ENCODE peak calls at places on chromosomes 1 and 21, in eight cellular contexts. One of them, this sample, is unnamed.

GRCh38 chr1:81044708-81045107 is 756.0 kb upstream of the ADGRL2 start:
- DNase-seq in GM06990: no peak
- DNase-seq in NCI-H1092: no peak
- DNase-seq in fibroblast of pulmonary artery: peak; percentile 46
- DNase-seq in heart left ventricle: no peak
- DNase-seq in non-pigmented ciliary epithelial cell: no peak
- DNase-seq in effector memory CD8-positive, alpha-beta T cell: no peak
- DNase-seq in T-helper 1 cell: no peak
- DNase-seq in this sample: peak; percentile 55

GRCh38 chr1:190475394-190476250 is 2.0 kb downstream of the BRINP3 start:
- DNase-seq in GM06990: no peak
- DNase-seq in NCI-H1092: no peak
- DNase-seq in fibroblast of pulmonary artery: peak; percentile 28
- DNase-seq in heart left ventricle: no peak
- DNase-seq in non-pigmented ciliary epithelial cell: no peak
- DNase-seq in effector memory CD8-positive, alpha-beta T cell: no peak
- DNase-seq in T-helper 1 cell: no peak
- DNase-seq in this sample: peak; percentile 29

GRCh38 chr1:245677446-245678240 is 522.9 kb downstream of the KIF26B start:
- DNase-seq in GM06990: no peak
- DNase-seq in NCI-H1092: no peak
- DNase-seq in fibroblast of pulmonary artery: peak; percentile 18
- DNase-seq in heart left ventricle: no peak
- DNase-seq in non-pigmented ciliary epithelial cell: no peak
- DNase-seq in effector memory CD8-positive, alpha-beta T cell: no peak
- DNase-seq in T-helper 1 cell: no peak
- DNase-seq in this sample: peak; percentile 20

GRCh38 chr1:63665410-63665809 is 72.2 kb downstream of the PGM1 start:
- DNase-seq in GM06990: no peak
- DNase-seq in NCI-H1092: no peak
- DNase-seq in fibroblast of pulmonary artery: no peak
- DNase-seq in heart left ventricle: no peak
- DNase-seq in non-pigmented ciliary epithelial cell: no peak
- DNase-seq in effector memory CD8-positive, alpha-beta T cell: no peak
- DNase-seq in T-helper 1 cell: no peak
- DNase-seq in this sample: no peak

GRCh38 chr21:33668180-33668579 is 25.9 kb downstream of the ITSN1 start:
- DNase-seq in GM06990: no peak
- DNase-seq in NCI-H1092: no peak
- DNase-seq in fibroblast of pulmonary artery: no peak
- DNase-seq in heart left ventricle: no peak
- DNase-seq in non-pigmented ciliary epithelial cell: no peak
- DNase-seq in effector memory CD8-positive, alpha-beta T cell: no peak
- DNase-seq in T-helper 1 cell: no peak
- DNase-seq in this sample: peak; percentile 35

GRCh38 chr21:41095983-41096382 is 72.0 kb upstream of the BACE2 start:
- DNase-seq in GM06990: no peak
- DNase-seq in NCI-H1092: no peak
- DNase-seq in fibroblast of pulmonary artery: peak; percentile 4
- DNase-seq in heart left ventricle: no peak
- DNase-seq in non-pigmented ciliary epithelial cell: no peak
- DNase-seq in effector memory CD8-positive, alpha-beta T cell: no peak
- DNase-seq in T-helper 1 cell: no peak
- DNase-seq in this sample: no peak

GRCh38 chr1:174217787-174218574 is 58.7 kb downstream of the RABGAP1L start:
- DNase-seq in GM06990: peak; percentile 45
- DNase-seq in NCI-H1092: no peak
- DNase-seq in fibroblast of pulmonary artery: peak; percentile 62
- DNase-seq in heart left ventricle: no peak
- DNase-seq in non-pigmented ciliary epithelial cell: no peak
- DNase-seq in effector memory CD8-positive, alpha-beta T cell: no peak
- DNase-seq in T-helper 1 cell: no peak
- DNase-seq in this sample: peak; percentile 59

GRCh38 chr1:221696045-221696444 is 45.8 kb downstream of the DUSP10 start:
- DNase-seq in GM06990: no peak
- DNase-seq in NCI-H1092: no peak
- DNase-seq in fibroblast of pulmonary artery: no peak
- DNase-seq in heart left ventricle: no peak
- DNase-seq in non-pigmented ciliary epithelial cell: no peak
- DNase-seq in effector memory CD8-positive, alpha-beta T cell: no peak
- DNase-seq in T-helper 1 cell: no peak
- DNase-seq in this sample: no peak

GRCh38 chr1:204224655-204225054 is 10.9 kb upstream of the GOLT1A start:
- DNase-seq in GM06990: no peak
- DNase-seq in NCI-H1092: no peak
- DNase-seq in fibroblast of pulmonary artery: no peak
- DNase-seq in heart left ventricle: no peak
- DNase-seq in non-pigmented ciliary epithelial cell: no peak
- DNase-seq in effector memory CD8-positive, alpha-beta T cell: no peak
- DNase-seq in T-helper 1 cell: no peak
- DNase-seq in this sample: no peak

GRCh38 chr1:4696161-4696745 is 41.8 kb downstream of the AJAP1 start:
- DNase-seq in GM06990: no peak
- DNase-seq in NCI-H1092: no peak
- DNase-seq in fibroblast of pulmonary artery: no peak
- DNase-seq in heart left ventricle: no peak
- DNase-seq in non-pigmented ciliary epithelial cell: no peak
- DNase-seq in effector memory CD8-positive, alpha-beta T cell: no peak
- DNase-seq in T-helper 1 cell: no peak
- DNase-seq in this sample: no peak

GRCh38 chr1:55572878-55573734 is 357.9 kb upstream of the USP24 start:
- DNase-seq in GM06990: no peak
- DNase-seq in NCI-H1092: no peak
- DNase-seq in fibroblast of pulmonary artery: peak; percentile 27
- DNase-seq in heart left ventricle: no peak
- DNase-seq in non-pigmented ciliary epithelial cell: peak; percentile 47
- DNase-seq in effector memory CD8-positive, alpha-beta T cell: no peak
- DNase-seq in T-helper 1 cell: no peak
- DNase-seq in this sample: peak; percentile 80

GRCh38 chr1:227244339-227245118 is 73.8 kb downstream of the CDC42BPA start:
- DNase-seq in GM06990: no peak
- DNase-seq in NCI-H1092: no peak
- DNase-seq in fibroblast of pulmonary artery: no peak
- DNase-seq in heart left ventricle: no peak
- DNase-seq in non-pigmented ciliary epithelial cell: no peak
- DNase-seq in effector memory CD8-positive, alpha-beta T cell: no peak
- DNase-seq in T-helper 1 cell: no peak
- DNase-seq in this sample: no peak

GRCh38 chr1:99570486-99571089 is 75.3 kb upstream of the PALMD start:
- DNase-seq in GM06990: no peak
- DNase-seq in NCI-H1092: no peak
- DNase-seq in fibroblast of pulmonary artery: no peak
- DNase-seq in heart left ventricle: no peak
- DNase-seq in non-pigmented ciliary epithelial cell: no peak
- DNase-seq in effector memory CD8-positive, alpha-beta T cell: no peak
- DNase-seq in T-helper 1 cell: no peak
- DNase-seq in this sample: no peak

GRCh38 chr1:89523597-89524368 is 846 bp upstream of the LRRC8B start:
- DNase-seq in GM06990: no peak
- DNase-seq in NCI-H1092: peak; percentile 41
- DNase-seq in fibroblast of pulmonary artery: no peak
- DNase-seq in heart left ventricle: peak; percentile 40
- DNase-seq in non-pigmented ciliary epithelial cell: no peak
- DNase-seq in effector memory CD8-positive, alpha-beta T cell: no peak
- DNase-seq in T-helper 1 cell: no peak
- DNase-seq in this sample: peak; percentile 47

GRCh38 chr21:45972716-45973474 is 8.7 kb upstream of the COL6A1 start:
- DNase-seq in GM06990: no peak
- DNase-seq in NCI-H1092: no peak
- DNase-seq in fibroblast of pulmonary artery: peak; percentile 96
- DNase-seq in heart left ventricle: peak; percentile 91
- DNase-seq in non-pigmented ciliary epithelial cell: peak; percentile 40
- DNase-seq in effector memory CD8-positive, alpha-beta T cell: no peak
- DNase-seq in T-helper 1 cell: no peak
- DNase-seq in this sample: peak; percentile 93

GRCh38 chr1:205091043-205091740 is 6.9 kb upstream of the TMEM81 start:
- DNase-seq in GM06990: no peak
- DNase-seq in NCI-H1092: no peak
- DNase-seq in fibroblast of pulmonary artery: peak; percentile 61
- DNase-seq in heart left ventricle: no peak
- DNase-seq in non-pigmented ciliary epithelial cell: no peak
- DNase-seq in effector memory CD8-positive, alpha-beta T cell: no peak
- DNase-seq in T-helper 1 cell: no peak
- DNase-seq in this sample: peak; percentile 67

GRCh38 chr1:240936911-240937668 is 325.1 kb upstream of the GREM2 start:
- DNase-seq in GM06990: no peak
- DNase-seq in NCI-H1092: no peak
- DNase-seq in fibroblast of pulmonary artery: no peak
- DNase-seq in heart left ventricle: no peak
- DNase-seq in non-pigmented ciliary epithelial cell: no peak
- DNase-seq in effector memory CD8-positive, alpha-beta T cell: no peak
- DNase-seq in T-helper 1 cell: no peak
- DNase-seq in this sample: no peak

GRCh38 chr1:162193815-162194214 is 124.3 kb downstream of the NOS1AP start:
- DNase-seq in GM06990: no peak
- DNase-seq in NCI-H1092: peak; percentile 62
- DNase-seq in fibroblast of pulmonary artery: no peak
- DNase-seq in heart left ventricle: no peak
- DNase-seq in non-pigmented ciliary epithelial cell: no peak
- DNase-seq in effector memory CD8-positive, alpha-beta T cell: no peak
- DNase-seq in T-helper 1 cell: no peak
- DNase-seq in this sample: no peak

GRCh38 chr1:223515416-223515815 is 122.2 kb downstream of the CCDC185 start:
- DNase-seq in GM06990: no peak
- DNase-seq in NCI-H1092: no peak
- DNase-seq in fibroblast of pulmonary artery: no peak
- DNase-seq in heart left ventricle: no peak
- DNase-seq in non-pigmented ciliary epithelial cell: no peak
- DNase-seq in effector memory CD8-positive, alpha-beta T cell: peak; percentile 7
- DNase-seq in T-helper 1 cell: no peak
- DNase-seq in this sample: no peak

GRCh38 chr21:35933466-35933865 is 126.9 kb downstream of the SETD4 start:
- DNase-seq in GM06990: no peak
- DNase-seq in NCI-H1092: no peak
- DNase-seq in fibroblast of pulmonary artery: peak; percentile 86
- DNase-seq in heart left ventricle: peak; percentile 66
- DNase-seq in non-pigmented ciliary epithelial cell: no peak
- DNase-seq in effector memory CD8-positive, alpha-beta T cell: no peak
- DNase-seq in T-helper 1 cell: no peak
- DNase-seq in this sample: peak; percentile 95

GRCh38 chr1:53408755-53409129 is 50.5 kb upstream of the DMRTB1 start:
- DNase-seq in GM06990: no peak
- DNase-seq in NCI-H1092: no peak
- DNase-seq in fibroblast of pulmonary artery: no peak
- DNase-seq in heart left ventricle: no peak
- DNase-seq in non-pigmented ciliary epithelial cell: no peak
- DNase-seq in effector memory CD8-positive, alpha-beta T cell: no peak
- DNase-seq in T-helper 1 cell: no peak
- DNase-seq in this sample: no peak

GRCh38 chr1:205665216-205665757 is 15.0 kb downstream of the SLC45A3 start:
- DNase-seq in GM06990: no peak
- DNase-seq in NCI-H1092: peak; percentile 36
- DNase-seq in fibroblast of pulmonary artery: no peak
- DNase-seq in heart left ventricle: no peak
- DNase-seq in non-pigmented ciliary epithelial cell: no peak
- DNase-seq in effector memory CD8-positive, alpha-beta T cell: no peak
- DNase-seq in T-helper 1 cell: no peak
- DNase-seq in this sample: no peak

GRCh38 chr1:150281221-150281757 is 1.1 kb upstream of the CIART start:
- DNase-seq in GM06990: no peak
- DNase-seq in NCI-H1092: peak; percentile 68
- DNase-seq in fibroblast of pulmonary artery: peak; percentile 76
- DNase-seq in heart left ventricle: peak; percentile 83
- DNase-seq in non-pigmented ciliary epithelial cell: no peak
- DNase-seq in effector memory CD8-positive, alpha-beta T cell: peak; percentile 44
- DNase-seq in T-helper 1 cell: no peak
- DNase-seq in this sample: peak; percentile 81

GRCh38 chr1:68819190-68819829 is 322.4 kb upstream of the DEPDC1 start:
- DNase-seq in GM06990: no peak
- DNase-seq in NCI-H1092: no peak
- DNase-seq in fibroblast of pulmonary artery: peak; percentile 20
- DNase-seq in heart left ventricle: no peak
- DNase-seq in non-pigmented ciliary epithelial cell: no peak
- DNase-seq in effector memory CD8-positive, alpha-beta T cell: no peak
- DNase-seq in T-helper 1 cell: no peak
- DNase-seq in this sample: peak; percentile 30

GRCh38 chr1:183580281-183580682 is 10.0 kb downstream of the NCF2 start:
- DNase-seq in GM06990: no peak
- DNase-seq in NCI-H1092: peak; percentile 16
- DNase-seq in fibroblast of pulmonary artery: peak; percentile 38
- DNase-seq in heart left ventricle: peak; percentile 46
- DNase-seq in non-pigmented ciliary epithelial cell: no peak
- DNase-seq in effector memory CD8-positive, alpha-beta T cell: no peak
- DNase-seq in T-helper 1 cell: no peak
- DNase-seq in this sample: peak; percentile 23

GRCh38 chr1:156538711-156539440 is 33.5 kb downstream of the IQGAP3 start:
- DNase-seq in GM06990: no peak
- DNase-seq in NCI-H1092: no peak
- DNase-seq in fibroblast of pulmonary artery: no peak
- DNase-seq in heart left ventricle: no peak
- DNase-seq in non-pigmented ciliary epithelial cell: no peak
- DNase-seq in effector memory CD8-positive, alpha-beta T cell: no peak
- DNase-seq in T-helper 1 cell: no peak
- DNase-seq in this sample: no peak

GRCh38 chr1:17181785-17182464 is 23.0 kb upstream of the PADI1 start:
- DNase-seq in GM06990: no peak
- DNase-seq in NCI-H1092: no peak
- DNase-seq in fibroblast of pulmonary artery: no peak
- DNase-seq in heart left ventricle: no peak
- DNase-seq in non-pigmented ciliary epithelial cell: no peak
- DNase-seq in effector memory CD8-positive, alpha-beta T cell: no peak
- DNase-seq in T-helper 1 cell: no peak
- DNase-seq in this sample: no peak

GRCh38 chr1:89332461-89332860 is 31.4 kb upstream of the GBP6 start:
- DNase-seq in GM06990: no peak
- DNase-seq in NCI-H1092: no peak
- DNase-seq in fibroblast of pulmonary artery: no peak
- DNase-seq in heart left ventricle: no peak
- DNase-seq in non-pigmented ciliary epithelial cell: no peak
- DNase-seq in effector memory CD8-positive, alpha-beta T cell: no peak
- DNase-seq in T-helper 1 cell: no peak
- DNase-seq in this sample: no peak

GRCh38 chr21:45748593-45748992 is 105.1 kb downstream of the PCBP3 start:
- DNase-seq in GM06990: no peak
- DNase-seq in NCI-H1092: no peak
- DNase-seq in fibroblast of pulmonary artery: no peak
- DNase-seq in heart left ventricle: no peak
- DNase-seq in non-pigmented ciliary epithelial cell: no peak
- DNase-seq in effector memory CD8-positive, alpha-beta T cell: no peak
- DNase-seq in T-helper 1 cell: no peak
- DNase-seq in this sample: no peak

GRCh38 chr1:201499795-201500669 is 6.9 kb downstream of the CSRP1 start:
- DNase-seq in GM06990: no peak
- DNase-seq in NCI-H1092: no peak
- DNase-seq in fibroblast of pulmonary artery: peak; percentile 39
- DNase-seq in heart left ventricle: peak; percentile 47
- DNase-seq in non-pigmented ciliary epithelial cell: no peak
- DNase-seq in effector memory CD8-positive, alpha-beta T cell: no peak
- DNase-seq in T-helper 1 cell: no peak
- DNase-seq in this sample: peak; percentile 59

GRCh38 chr1:187977298-187977697 is 1148.5 kb downstream of the PLA2G4A start:
- DNase-seq in GM06990: peak; percentile 15
- DNase-seq in NCI-H1092: no peak
- DNase-seq in fibroblast of pulmonary artery: no peak
- DNase-seq in heart left ventricle: no peak
- DNase-seq in non-pigmented ciliary epithelial cell: no peak
- DNase-seq in effector memory CD8-positive, alpha-beta T cell: no peak
- DNase-seq in T-helper 1 cell: no peak
- DNase-seq in this sample: no peak

GRCh38 chr1:44406761-44407429 is 1.8 kb downstream of the RNF220 start:
- DNase-seq in GM06990: peak; percentile 25
- DNase-seq in NCI-H1092: no peak
- DNase-seq in fibroblast of pulmonary artery: no peak
- DNase-seq in heart left ventricle: no peak
- DNase-seq in non-pigmented ciliary epithelial cell: no peak
- DNase-seq in effector memory CD8-positive, alpha-beta T cell: no peak
- DNase-seq in T-helper 1 cell: no peak
- DNase-seq in this sample: no peak

This sample was measured in cardiac fibroblast.